ENCODE peak calls at places on chromosomes 3 and 15, in eight cellular contexts. One of them, this sample, is unnamed.

GRCh38 chr3:149489060-149489690 is 14.7 kb downstream of the TM4SF4 start:
- DNase-seq in HFFc6: no peak
- DNase-seq in bronchial epithelial cell: no peak
- DNase-seq in A172: no peak
- DNase-seq in EL: peak
- DNase-seq in pancreas: no peak
- DNase-seq in cardiac fibroblast: peak
- DNase-seq in GM04504: no peak
- DNase-seq in this sample: no peak

GRCh38 chr3:174243194-174243593 is 615.9 kb upstream of the NAALADL2 start:
- DNase-seq in HFFc6: no peak
- DNase-seq in bronchial epithelial cell: no peak
- DNase-seq in A172: peak
- DNase-seq in EL: peak
- DNase-seq in pancreas: no peak
- DNase-seq in cardiac fibroblast: peak
- DNase-seq in GM04504: peak
- DNase-seq in this sample: peak

GRCh38 chr3:194276768-194277546 is 74.2 kb downstream of the CPN2 start:
- DNase-seq in HFFc6: no peak
- DNase-seq in bronchial epithelial cell: peak
- DNase-seq in A172: peak
- DNase-seq in EL: no peak
- DNase-seq in pancreas: peak
- DNase-seq in cardiac fibroblast: peak
- DNase-seq in GM04504: no peak
- DNase-seq in this sample: peak

GRCh38 chr3:119599558-119600174 is 2.0 kb downstream of the PLA1A start:
- DNase-seq in HFFc6: no peak
- DNase-seq in bronchial epithelial cell: no peak
- DNase-seq in A172: no peak
- DNase-seq in EL: no peak
- DNase-seq in pancreas: no peak
- DNase-seq in cardiac fibroblast: no peak
- DNase-seq in GM04504: no peak
- DNase-seq in this sample: no peak

GRCh38 chr3:31562525-31562924 is 29.8 kb downstream of the STT3B start:
- DNase-seq in HFFc6: no peak
- DNase-seq in bronchial epithelial cell: no peak
- DNase-seq in A172: no peak
- DNase-seq in EL: no peak
- DNase-seq in pancreas: no peak
- DNase-seq in cardiac fibroblast: no peak
- DNase-seq in GM04504: no peak
- DNase-seq in this sample: no peak

GRCh38 chr15:40934457-40934856 is 5.3 kb downstream of the DLL4 start:
- DNase-seq in HFFc6: no peak
- DNase-seq in bronchial epithelial cell: no peak
- DNase-seq in A172: no peak
- DNase-seq in EL: no peak
- DNase-seq in pancreas: no peak
- DNase-seq in cardiac fibroblast: no peak
- DNase-seq in GM04504: no peak
- DNase-seq in this sample: no peak

GRCh38 chr15:87294854-87295253 is 961.7 kb downstream of the NTRK3 start:
- DNase-seq in HFFc6: no peak
- DNase-seq in bronchial epithelial cell: no peak
- DNase-seq in A172: no peak
- DNase-seq in EL: no peak
- DNase-seq in pancreas: no peak
- DNase-seq in cardiac fibroblast: no peak
- DNase-seq in GM04504: no peak
- DNase-seq in this sample: no peak

GRCh38 chr3:159839561-159840379 is 148.9 kb upstream of the IL12A start:
- DNase-seq in HFFc6: no peak
- DNase-seq in bronchial epithelial cell: no peak
- DNase-seq in A172: no peak
- DNase-seq in EL: no peak
- DNase-seq in pancreas: no peak
- DNase-seq in cardiac fibroblast: no peak
- DNase-seq in GM04504: no peak
- DNase-seq in this sample: no peak

GRCh38 chr3:38458796-38459498 is 5.3 kb downstream of the ACVR2B start:
- DNase-seq in HFFc6: no peak
- DNase-seq in bronchial epithelial cell: peak
- DNase-seq in A172: no peak
- DNase-seq in EL: peak
- DNase-seq in pancreas: peak
- DNase-seq in cardiac fibroblast: peak
- DNase-seq in GM04504: no peak
- DNase-seq in this sample: peak

GRCh38 chr3:28651159-28651558 is 302.5 kb upstream of the AZI2 start:
- DNase-seq in HFFc6: no peak
- DNase-seq in bronchial epithelial cell: peak
- DNase-seq in A172: no peak
- DNase-seq in EL: no peak
- DNase-seq in pancreas: no peak
- DNase-seq in cardiac fibroblast: peak
- DNase-seq in GM04504: no peak
- DNase-seq in this sample: peak

GRCh38 chr3:3806092-3806491 is 6.9 kb downstream of the LRRN1 start:
- DNase-seq in HFFc6: no peak
- DNase-seq in bronchial epithelial cell: no peak
- DNase-seq in A172: no peak
- DNase-seq in EL: no peak
- DNase-seq in pancreas: no peak
- DNase-seq in cardiac fibroblast: no peak
- DNase-seq in GM04504: no peak
- DNase-seq in this sample: no peak

GRCh38 chr3:188948658-188949400 is 222.9 kb upstream of the TPRG1 start:
- DNase-seq in HFFc6: peak
- DNase-seq in bronchial epithelial cell: peak
- DNase-seq in A172: peak
- DNase-seq in EL: peak
- DNase-seq in pancreas: no peak
- DNase-seq in cardiac fibroblast: peak
- DNase-seq in GM04504: peak
- DNase-seq in this sample: peak

GRCh38 chr3:113113361-113113760 is 98.0 kb upstream of the BOC start:
- DNase-seq in HFFc6: no peak
- DNase-seq in bronchial epithelial cell: no peak
- DNase-seq in A172: no peak
- DNase-seq in EL: no peak
- DNase-seq in pancreas: no peak
- DNase-seq in cardiac fibroblast: no peak
- DNase-seq in GM04504: no peak
- DNase-seq in this sample: no peak

GRCh38 chr3:194381460-194381875 is 11.9 kb upstream of the LRRC15 start:
- DNase-seq in HFFc6: no peak
- DNase-seq in bronchial epithelial cell: peak
- DNase-seq in A172: peak
- DNase-seq in EL: no peak
- DNase-seq in pancreas: no peak
- DNase-seq in cardiac fibroblast: no peak
- DNase-seq in GM04504: no peak
- DNase-seq in this sample: no peak

GRCh38 chr3:121781611-121782010 is 32.1 kb upstream of the GOLGB1 start:
- DNase-seq in HFFc6: no peak
- DNase-seq in bronchial epithelial cell: no peak
- DNase-seq in A172: no peak
- DNase-seq in EL: no peak
- DNase-seq in pancreas: no peak
- DNase-seq in cardiac fibroblast: no peak
- DNase-seq in GM04504: no peak
- DNase-seq in this sample: no peak

GRCh38 chr3:17820704-17821103 is 78.3 kb upstream of the TBC1D5 start:
- DNase-seq in HFFc6: no peak
- DNase-seq in bronchial epithelial cell: no peak
- DNase-seq in A172: no peak
- DNase-seq in EL: peak
- DNase-seq in pancreas: no peak
- DNase-seq in cardiac fibroblast: no peak
- DNase-seq in GM04504: no peak
- DNase-seq in this sample: no peak